ENCODE peak calls at places on chromosomes 11 and 22, in four cellular contexts. One of them, this sample, is unnamed.

GRCh38 chr22:37070744-37071143 is 19.2 kb downstream of the KCTD17 start:
- DNase-seq in ELR: no peak
- DNase-seq in GM20000: no peak
- DNase-seq in Calu3: no peak
- DNase-seq in this sample: no peak

GRCh38 chr22:26461188-26461810 is 22.3 kb downstream of the HPS4 start:
- DNase-seq in ELR: peak; percentile 67
- DNase-seq in Calu3: peak; percentile 71
- DNase-seq in GM20000: peak; percentile 62
- DNase-seq in this sample: peak; percentile 54

GRCh38 chr11:19673924-19674390 is 38.7 kb upstream of the NAV2 start:
- DNase-seq in GM20000: no peak
- DNase-seq in ELR: no peak
- DNase-seq in Calu3: no peak
- DNase-seq in this sample: no peak

GRCh38 chr11:42800041-42800440 is 511.8 kb upstream of the API5 start:
- DNase-seq in Calu3: no peak
- DNase-seq in GM20000: no peak
- DNase-seq in ELR: no peak
- DNase-seq in this sample: no peak

GRCh38 chr11:44305643-44306468 is 4.1 kb downstream of the ALX4 start:
- DNase-seq in Calu3: peak; percentile 27
- DNase-seq in GM20000: peak; percentile 62
- DNase-seq in ELR: peak; percentile 28
- DNase-seq in this sample: no peak

GRCh38 chr22:46649176-46650077 is 29.2 kb downstream of the GRAMD4 start:
- DNase-seq in Calu3: no peak
- DNase-seq in ELR: no peak
- DNase-seq in GM20000: no peak
- DNase-seq in this sample: no peak

GRCh38 chr11:66277475-66278391 is at the start of gene CNIH2:
- DNase-seq in ELR: peak; percentile 45
- DNase-seq in GM20000: peak; percentile 82
- DNase-seq in Calu3: peak; percentile 33
- DNase-seq in this sample: no peak

GRCh38 chr11:66388746-66389386 is 17.3 kb upstream of the SLC29A2 start:
- DNase-seq in ELR: peak; percentile 80
- DNase-seq in GM20000: peak; percentile 73
- DNase-seq in Calu3: peak; percentile 80
- DNase-seq in this sample: peak; percentile 49

GRCh38 chr11:70544067-70544773 is 145.9 kb downstream of the CTTN start:
- DNase-seq in ELR: no peak
- DNase-seq in Calu3: no peak
- DNase-seq in GM20000: no peak
- DNase-seq in this sample: no peak

This sample was measured in RKO.